ENCODE peak calls at places on chromosomes 12 and 14, in five cellular contexts. One of them, this sample, is unnamed.

GRCh38 chr14:103998027-103998426 is 55.7 kb upstream of the RD3L start:
- DNase-seq in caudate nucleus: no peak
- DNase-seq in stimulated activated CD4-positive, alpha-beta T cell treated with anti-CD3 and anti-CD28 coated beads, Interleukin-4, amount 100 ng/mL, for 1 hour: no peak
- DNase-seq in amygdala: no peak
- DNase-seq in AG20443: no peak
- DNase-seq in this sample: no peak

GRCh38 chr14:50823051-50823762 is 7.8 kb downstream of the NIN start:
- DNase-seq in caudate nucleus: no peak
- DNase-seq in stimulated activated CD4-positive, alpha-beta T cell treated with anti-CD3 and anti-CD28 coated beads, Interleukin-4, amount 100 ng/mL, for 1 hour: no peak
- DNase-seq in amygdala: no peak
- DNase-seq in AG20443: peak
- DNase-seq in this sample: no peak

GRCh38 chr14:24296341-24297157 is 3.0 kb downstream of the DHRS1 start:
- DNase-seq in caudate nucleus: peak
- DNase-seq in stimulated activated CD4-positive, alpha-beta T cell treated with anti-CD3 and anti-CD28 coated beads, Interleukin-4, amount 100 ng/mL, for 1 hour: peak
- DNase-seq in amygdala: peak
- DNase-seq in AG20443: peak
- DNase-seq in this sample: peak

GRCh38 chr12:40566246-40566645 is 126.0 kb upstream of the CNTN1 start:
- DNase-seq in amygdala: no peak
- DNase-seq in AG20443: no peak
- DNase-seq in stimulated activated CD4-positive, alpha-beta T cell treated with anti-CD3 and anti-CD28 coated beads, Interleukin-4, amount 100 ng/mL, for 1 hour: no peak
- DNase-seq in caudate nucleus: no peak
- DNase-seq in this sample: no peak

GRCh38 chr14:68782091-68782981 is 10.5 kb downstream of the ZFP36L1 start:
- DNase-seq in stimulated activated CD4-positive, alpha-beta T cell treated with anti-CD3 and anti-CD28 coated beads, Interleukin-4, amount 100 ng/mL, for 1 hour: no peak
- DNase-seq in AG20443: no peak
- DNase-seq in amygdala: no peak
- DNase-seq in caudate nucleus: no peak
- DNase-seq in this sample: no peak

GRCh38 chr12:99453831-99454538 is 193.6 kb upstream of the GARIN6 start:
- DNase-seq in stimulated activated CD4-positive, alpha-beta T cell treated with anti-CD3 and anti-CD28 coated beads, Interleukin-4, amount 100 ng/mL, for 1 hour: no peak
- DNase-seq in AG20443: no peak
- DNase-seq in amygdala: no peak
- DNase-seq in caudate nucleus: no peak
- DNase-seq in this sample: no peak

GRCh38 chr12:76670776-76671175 is 93.1 kb upstream of the ZDHHC17 start:
- DNase-seq in amygdala: no peak
- DNase-seq in stimulated activated CD4-positive, alpha-beta T cell treated with anti-CD3 and anti-CD28 coated beads, Interleukin-4, amount 100 ng/mL, for 1 hour: no peak
- DNase-seq in AG20443: peak
- DNase-seq in caudate nucleus: no peak
- DNase-seq in this sample: no peak

GRCh38 chr12:24118675-24119074 is 169.2 kb upstream of the SOX5 start:
- DNase-seq in stimulated activated CD4-positive, alpha-beta T cell treated with anti-CD3 and anti-CD28 coated beads, Interleukin-4, amount 100 ng/mL, for 1 hour: no peak
- DNase-seq in AG20443: no peak
- DNase-seq in caudate nucleus: no peak
- DNase-seq in amygdala: no peak
- DNase-seq in this sample: no peak

GRCh38 chr12:100794441-100795192 is at the start of gene ANO4:
- DNase-seq in stimulated activated CD4-positive, alpha-beta T cell treated with anti-CD3 and anti-CD28 coated beads, Interleukin-4, amount 100 ng/mL, for 1 hour: no peak
- DNase-seq in amygdala: peak
- DNase-seq in caudate nucleus: peak
- DNase-seq in AG20443: peak
- DNase-seq in this sample: peak

GRCh38 chr12:100141666-100141997 is 1.0 kb downstream of the BLTP3B start:
- DNase-seq in stimulated activated CD4-positive, alpha-beta T cell treated with anti-CD3 and anti-CD28 coated beads, Interleukin-4, amount 100 ng/mL, for 1 hour: no peak
- DNase-seq in caudate nucleus: no peak
- DNase-seq in amygdala: no peak
- DNase-seq in AG20443: peak
- DNase-seq in this sample: no peak

GRCh38 chr14:61386173-61386772 is 64.9 kb downstream of the PRKCH start:
- DNase-seq in AG20443: no peak
- DNase-seq in caudate nucleus: no peak
- DNase-seq in amygdala: no peak
- DNase-seq in stimulated activated CD4-positive, alpha-beta T cell treated with anti-CD3 and anti-CD28 coated beads, Interleukin-4, amount 100 ng/mL, for 1 hour: no peak
- DNase-seq in this sample: no peak

GRCh38 chr12:87329076-87329863 is 699.9 kb downstream of the C12orf50 start:
- DNase-seq in AG20443: no peak
- DNase-seq in caudate nucleus: no peak
- DNase-seq in amygdala: no peak
- DNase-seq in stimulated activated CD4-positive, alpha-beta T cell treated with anti-CD3 and anti-CD28 coated beads, Interleukin-4, amount 100 ng/mL, for 1 hour: no peak
- DNase-seq in this sample: no peak

GRCh38 chr12:127619869-127620769 is 646.9 kb upstream of the TMEM132C start:
- DNase-seq in amygdala: no peak
- DNase-seq in AG20443: no peak
- DNase-seq in stimulated activated CD4-positive, alpha-beta T cell treated with anti-CD3 and anti-CD28 coated beads, Interleukin-4, amount 100 ng/mL, for 1 hour: no peak
- DNase-seq in caudate nucleus: no peak
- DNase-seq in this sample: no peak

GRCh38 chr12:42180990-42181611 is 36.4 kb upstream of the GXYLT1 start:
- DNase-seq in amygdala: no peak
- DNase-seq in AG20443: peak
- DNase-seq in stimulated activated CD4-positive, alpha-beta T cell treated with anti-CD3 and anti-CD28 coated beads, Interleukin-4, amount 100 ng/mL, for 1 hour: no peak
- DNase-seq in caudate nucleus: no peak
- DNase-seq in this sample: no peak

GRCh38 chr14:105876158-105876557 is 349.8 kb downstream of the TMEM121 start:
- DNase-seq in stimulated activated CD4-positive, alpha-beta T cell treated with anti-CD3 and anti-CD28 coated beads, Interleukin-4, amount 100 ng/mL, for 1 hour: no peak
- DNase-seq in amygdala: no peak
- DNase-seq in caudate nucleus: no peak
- DNase-seq in AG20443: no peak
- DNase-seq in this sample: no peak

GRCh38 chr12:12327802-12328201 is 22.2 kb downstream of the MANSC1 start:
- DNase-seq in AG20443: peak
- DNase-seq in amygdala: no peak
- DNase-seq in stimulated activated CD4-positive, alpha-beta T cell treated with anti-CD3 and anti-CD28 coated beads, Interleukin-4, amount 100 ng/mL, for 1 hour: no peak
- DNase-seq in caudate nucleus: no peak
- DNase-seq in this sample: no peak

GRCh38 chr12:104599272-104599984 is 142.7 kb downstream of the CHST11 start:
- DNase-seq in AG20443: no peak
- DNase-seq in caudate nucleus: no peak
- DNase-seq in stimulated activated CD4-positive, alpha-beta T cell treated with anti-CD3 and anti-CD28 coated beads, Interleukin-4, amount 100 ng/mL, for 1 hour: no peak
- DNase-seq in amygdala: no peak
- DNase-seq in this sample: no peak

GRCh38 chr14:88212691-88213090 is 110.4 kb downstream of the KCNK10 start:
- DNase-seq in caudate nucleus: no peak
- DNase-seq in amygdala: no peak
- DNase-seq in AG20443: no peak
- DNase-seq in stimulated activated CD4-positive, alpha-beta T cell treated with anti-CD3 and anti-CD28 coated beads, Interleukin-4, amount 100 ng/mL, for 1 hour: no peak
- DNase-seq in this sample: no peak

GRCh38 chr12:116068371-116068770 is 209.1 kb downstream of the MED13L start:
- DNase-seq in amygdala: no peak
- DNase-seq in AG20443: no peak
- DNase-seq in caudate nucleus: no peak
- DNase-seq in stimulated activated CD4-positive, alpha-beta T cell treated with anti-CD3 and anti-CD28 coated beads, Interleukin-4, amount 100 ng/mL, for 1 hour: no peak
- DNase-seq in this sample: no peak

GRCh38 chr12:76259660-76260389 is 88.4 kb downstream of the BBS10 start:
- DNase-seq in stimulated activated CD4-positive, alpha-beta T cell treated with anti-CD3 and anti-CD28 coated beads, Interleukin-4, amount 100 ng/mL, for 1 hour: no peak
- DNase-seq in AG20443: peak
- DNase-seq in amygdala: no peak
- DNase-seq in caudate nucleus: no peak
- DNase-seq in this sample: no peak

GRCh38 chr14:61269321-61270083 is 11.6 kb downstream of the TMEM30B start:
- DNase-seq in stimulated activated CD4-positive, alpha-beta T cell treated with anti-CD3 and anti-CD28 coated beads, Interleukin-4, amount 100 ng/mL, for 1 hour: peak
- DNase-seq in AG20443: peak
- DNase-seq in caudate nucleus: peak
- DNase-seq in amygdala: no peak
- DNase-seq in this sample: peak

GRCh38 chr14:89630096-89630829 is 213.2 kb upstream of the FOXN3 start:
- DNase-seq in amygdala: no peak
- DNase-seq in AG20443: no peak
- DNase-seq in caudate nucleus: no peak
- DNase-seq in stimulated activated CD4-positive, alpha-beta T cell treated with anti-CD3 and anti-CD28 coated beads, Interleukin-4, amount 100 ng/mL, for 1 hour: no peak
- DNase-seq in this sample: no peak

GRCh38 chr12:49482095-49483051 is 56.5 kb upstream of the KCNH3 start:
- DNase-seq in AG20443: no peak
- DNase-seq in caudate nucleus: no peak
- DNase-seq in stimulated activated CD4-positive, alpha-beta T cell treated with anti-CD3 and anti-CD28 coated beads, Interleukin-4, amount 100 ng/mL, for 1 hour: no peak
- DNase-seq in amygdala: no peak
- DNase-seq in this sample: no peak

GRCh38 chr14:28098863-28099262 is 667.7 kb upstream of the FOXG1 start:
- DNase-seq in caudate nucleus: no peak
- DNase-seq in AG20443: no peak
- DNase-seq in stimulated activated CD4-positive, alpha-beta T cell treated with anti-CD3 and anti-CD28 coated beads, Interleukin-4, amount 100 ng/mL, for 1 hour: no peak
- DNase-seq in amygdala: no peak
- DNase-seq in this sample: no peak

GRCh38 chr14:93683241-93683640 is 105.0 kb downstream of the PRIMA1 start:
- DNase-seq in AG20443: no peak
- DNase-seq in caudate nucleus: no peak
- DNase-seq in stimulated activated CD4-positive, alpha-beta T cell treated with anti-CD3 and anti-CD28 coated beads, Interleukin-4, amount 100 ng/mL, for 1 hour: no peak
- DNase-seq in amygdala: no peak
- DNase-seq in this sample: no peak

GRCh38 chr14:86321151-86321550 is 791.2 kb downstream of the FLRT2 start:
- DNase-seq in stimulated activated CD4-positive, alpha-beta T cell treated with anti-CD3 and anti-CD28 coated beads, Interleukin-4, amount 100 ng/mL, for 1 hour: no peak
- DNase-seq in AG20443: no peak
- DNase-seq in amygdala: no peak
- DNase-seq in caudate nucleus: no peak
- DNase-seq in this sample: no peak

GRCh38 chr14:102731871-102732800 is 45.1 kb upstream of the TRAF3 start:
- DNase-seq in amygdala: no peak
- DNase-seq in caudate nucleus: no peak
- DNase-seq in stimulated activated CD4-positive, alpha-beta T cell treated with anti-CD3 and anti-CD28 coated beads, Interleukin-4, amount 100 ng/mL, for 1 hour: no peak
- DNase-seq in AG20443: no peak
- DNase-seq in this sample: no peak

GRCh38 chr14:24362241-24362960 is 5.6 kb upstream of the NFATC4 start:
- DNase-seq in amygdala: no peak
- DNase-seq in stimulated activated CD4-positive, alpha-beta T cell treated with anti-CD3 and anti-CD28 coated beads, Interleukin-4, amount 100 ng/mL, for 1 hour: no peak
- DNase-seq in caudate nucleus: no peak
- DNase-seq in AG20443: peak
- DNase-seq in this sample: no peak

GRCh38 chr12:25495336-25496097 is 57.6 kb downstream of the LMNTD1 start:
- DNase-seq in caudate nucleus: no peak
- DNase-seq in amygdala: no peak
- DNase-seq in AG20443: peak
- DNase-seq in stimulated activated CD4-positive, alpha-beta T cell treated with anti-CD3 and anti-CD28 coated beads, Interleukin-4, amount 100 ng/mL, for 1 hour: no peak
- DNase-seq in this sample: no peak

GRCh38 chr12:6980075-6980474 is 9.4 kb downstream of the EMG1 start:
- DNase-seq in AG20443: no peak
- DNase-seq in caudate nucleus: no peak
- DNase-seq in amygdala: no peak
- DNase-seq in stimulated activated CD4-positive, alpha-beta T cell treated with anti-CD3 and anti-CD28 coated beads, Interleukin-4, amount 100 ng/mL, for 1 hour: no peak
- DNase-seq in this sample: no peak

GRCh38 chr14:67533754-67534085 is 630 bp downstream of the PLEKHH1 start:
- DNase-seq in stimulated activated CD4-positive, alpha-beta T cell treated with anti-CD3 and anti-CD28 coated beads, Interleukin-4, amount 100 ng/mL, for 1 hour: no peak
- DNase-seq in AG20443: no peak
- DNase-seq in amygdala: no peak
- DNase-seq in caudate nucleus: no peak
- DNase-seq in this sample: peak

GRCh38 chr12:123076604-123077297 is 74.1 kb downstream of the PITPNM2 start:
- DNase-seq in caudate nucleus: no peak
- DNase-seq in AG20443: no peak
- DNase-seq in stimulated activated CD4-positive, alpha-beta T cell treated with anti-CD3 and anti-CD28 coated beads, Interleukin-4, amount 100 ng/mL, for 1 hour: peak
- DNase-seq in amygdala: no peak
- DNase-seq in this sample: no peak

GRCh38 chr12:1234073-1234472 is 243.1 kb downstream of the ERC1 start:
- DNase-seq in AG20443: peak
- DNase-seq in caudate nucleus: no peak
- DNase-seq in amygdala: no peak
- DNase-seq in stimulated activated CD4-positive, alpha-beta T cell treated with anti-CD3 and anti-CD28 coated beads, Interleukin-4, amount 100 ng/mL, for 1 hour: no peak
- DNase-seq in this sample: no peak

This sample was measured in occipital lobe.